ENCODE peak calls at places on chromosomes 2 and 18, in five cellular contexts. H is mucosa of descending colon; M is activated T-cell treated with anti-CD3 and anti-CD28 coated beads, Interleukin-2, amount 50 U/mL, for 72 hours; G is IMR-90; K is hepatocyte. N is an unnamed sample.

GRCh38 chr2:111160758-111161157 is 40.0 kb downstream of the BCL2L11 start:
- DNase-seq in H (no peak), M (no peak), G (peak; percentile 90), K (peak; percentile 36), N (no peak)

GRCh38 chr18:55501594-55502345 is 86.2 kb downstream of the TCF4 start:
- DNase-seq in H (no peak), M (no peak), G (peak; percentile 45), K (no peak), N (no peak)

GRCh38 chr2:10407841-10408648 is 40.1 kb downstream of the ODC1 start:
- DNase-seq in H (peak; percentile 79), M (peak; percentile 78), G (peak; percentile 34), K (peak; percentile 76), N (peak; percentile 76)

GRCh38 chr18:58453913-58454317 is 175.0 kb downstream of the ALPK2 start:
- DNase-seq in H (no peak), M (no peak), G (no peak), K (no peak), N (no peak)

GRCh38 chr2:229633546-229633945 is 80.8 kb downstream of the DNER start:
- DNase-seq in H (no peak), M (no peak), G (no peak), K (no peak), N (no peak)

GRCh38 chr2:185625604-185626003 is 113.0 kb upstream of the FSIP2 start:
- DNase-seq in H (no peak), M (no peak), G (no peak), K (no peak), N (no peak)

GRCh38 chr2:10557506-10558265 is 109.6 kb upstream of the ODC1 start:
- DNase-seq in H (peak; percentile 12), M (no peak), G (no peak), K (no peak), N (no peak)

GRCh38 chr2:11610624-11611242 is 59.3 kb downstream of the NTSR2 start:
- DNase-seq in H (no peak), M (no peak), G (no peak), K (no peak), N (no peak)

GRCh38 chr2:130347220-130347925 is 4.7 kb downstream of the IMP4 start:
- DNase-seq in H (no peak), M (no peak), G (no peak), K (no peak), N (no peak)

GRCh38 chr2:118460425-118460824 is 372.2 kb downstream of the INSIG2 start:
- DNase-seq in H (no peak), M (no peak), G (no peak), K (no peak), N (no peak)

GRCh38 chr2:210072922-210073509 is 70.6 kb downstream of the RPE start:
- DNase-seq in H (peak; percentile 40), M (no peak), G (peak; percentile 60), K (peak; percentile 29), N (no peak)

GRCh38 chr2:173657996-173658717 is 303.5 kb downstream of the CDCA7 start:
- DNase-seq in H (no peak), M (no peak), G (peak; percentile 97), K (peak; percentile 56), N (no peak)

GRCh38 chr18:74976331-74976909 is 232.5 kb downstream of the PTGR3 start:
- DNase-seq in H (no peak), M (no peak), G (no peak), K (no peak), N (no peak)

GRCh38 chr2:68039317-68039716 is 23.5 kb downstream of the C1D start:
- DNase-seq in H (no peak), M (no peak), G (no peak), K (no peak), N (no peak)

GRCh38 chr2:54457326-54458023 is 1.3 kb downstream of the SPTBN1 start:
- DNase-seq in H (no peak), M (peak; percentile 31), G (no peak), K (peak; percentile 30), N (peak; percentile 14)

GRCh38 chr2:38702413-38702812 is 36.5 kb downstream of the GALM start:
- DNase-seq in H (no peak), M (no peak), G (peak; percentile 95), K (peak; percentile 58), N (no peak)

GRCh38 chr2:199455533-199456382 is 2.0 kb downstream of the SATB2 start:
- DNase-seq in H (peak; percentile 83), M (no peak), G (peak; percentile 31), K (peak; percentile 72), N (no peak)

GRCh38 chr2:106789185-106789584 is 96.8 kb downstream of the ST6GAL2 start:
- DNase-seq in H (no peak), M (no peak), G (no peak), K (no peak), N (no peak)

GRCh38 chr2:130755234-130756040 is at the start of gene AMER3:
- DNase-seq in H (peak; percentile 6), M (no peak), G (no peak), K (peak; percentile 73), N (no peak)

GRCh38 chr2:156320491-156320896 is 12.0 kb downstream of the NR4A2 start:
- DNase-seq in H (peak; percentile 49), M (peak; percentile 23), G (peak; percentile 61), K (no peak), N (peak; percentile 19)

GRCh38 chr2:69143726-69144360 is 130.9 kb downstream of the ANTXR1 start:
- DNase-seq in H (no peak), M (no peak), G (peak; percentile 35), K (no peak), N (no peak)

GRCh38 chr2:149735237-149735958 is 147.8 kb upstream of the MMADHC start:
- DNase-seq in H (no peak), M (no peak), G (peak; percentile 85), K (no peak), N (no peak)

GRCh38 chr2:152730591-152731333 is 12.3 kb downstream of the ARL6IP6 start:
- DNase-seq in H (peak; percentile 33), M (peak; percentile 11), G (no peak), K (no peak), N (peak; percentile 16)

N was measured in stimulated activated naive CD8-positive, alpha-beta T cell treated with anti-CD3 and anti-CD28 coated beads, Interleukin-15, Interleukin-2, amounts not matched to agents 100 U/mL and 50 U/mL, for 24 hours.